ENCODE peak calls at places on chromosome 17, in ten cellular contexts. Z, G, B, X, C, N, I, J, D and K are unnamed samples.

GRCh38 chr17:31605761-31606160 is 214.3 kb downstream of the RAB11FIP4 start:
- DNase-seq in Z (no peak), G (no peak), B (no peak), X (no peak), C (no peak), N (no peak), I (no peak), J (no peak), D (no peak), K (no peak)

GRCh38 chr17:57048096-57048495 is 37.0 kb upstream of the AKAP1 start:
- DNase-seq in Z (no peak), G (no peak), B (no peak), X (no peak), C (no peak), N (no peak), I (no peak), J (no peak), D (no peak), K (no peak)

GRCh38 chr17:60128171-60128859 is 21.5 kb upstream of the CA4 start:
- DNase-seq in Z (no peak), G (no peak), B (peak; percentile 7), X (no peak), C (no peak), N (no peak), I (no peak), J (no peak), D (no peak), K (no peak)

GRCh38 chr17:59766486-59766885 is 59.0 kb downstream of the VMP1 start:
- DNase-seq in Z (no peak), G (no peak), B (no peak), X (no peak), C (no peak), N (peak; percentile 45), I (peak; percentile 65), J (no peak), D (no peak), K (no peak)

GRCh38 chr17:57354669-57355068 is 98.3 kb downstream of the MSI2 start:
- DNase-seq in Z (no peak), G (no peak), B (no peak), X (no peak), C (no peak), N (no peak), I (no peak), J (no peak), D (no peak), K (no peak)

GRCh38 chr17:15031971-15032370 is 233.2 kb downstream of the PMP22 start:
- DNase-seq in Z (no peak), G (no peak), B (no peak), X (no peak), C (no peak), N (no peak), I (no peak), J (no peak), D (no peak), K (no peak)

GRCh38 chr17:3600529-3601205 is 8.5 kb downstream of the TRPV1 start:
- DNase-seq in Z (no peak), G (no peak), B (no peak), X (no peak), C (no peak), N (no peak), I (no peak), J (no peak), D (no peak), K (no peak)

GRCh38 chr17:58710948-58711552 is 18.6 kb downstream of the RAD51C start:
- DNase-seq in Z (no peak), G (peak; percentile 85), B (no peak), X (peak; percentile 71), C (peak; percentile 79), N (peak; percentile 41), I (peak; percentile 69), J (no peak), D (no peak), K (no peak)

GRCh38 chr17:10172241-10172741 is 26.1 kb downstream of the GAS7 start:
- DNase-seq in Z (no peak), G (no peak), B (peak; percentile 43), X (no peak), C (peak; percentile 52), N (no peak), I (peak; percentile 37), J (no peak), D (no peak), K (no peak)

GRCh38 chr17:29461807-29462206 is 71.6 kb downstream of the TAOK1 start:
- DNase-seq in Z (no peak), G (no peak), B (no peak), X (no peak), C (peak; percentile 19), N (peak; percentile 24), I (no peak), J (no peak), D (no peak), K (no peak)

GRCh38 chr17:8976638-8977037 is 11.1 kb upstream of the PIK3R5 start:
- DNase-seq in Z (no peak), G (no peak), B (no peak), X (no peak), C (no peak), N (no peak), I (no peak), J (no peak), D (no peak), K (no peak)

GRCh38 chr17:74152591-74153455 is 50.7 kb upstream of the RPL38 start:
- DNase-seq in Z (no peak), G (no peak), B (no peak), X (no peak), C (peak; percentile 28), N (no peak), I (no peak), J (no peak), D (no peak), K (no peak)

GRCh38 chr17:76951375-76951905 is 83.2 kb downstream of the MGAT5B start:
- DNase-seq in Z (no peak), G (no peak), B (no peak), X (no peak), C (no peak), N (no peak), I (no peak), J (no peak), D (no peak), K (no peak)

GRCh38 chr17:35074711-35075707 is 11.5 kb upstream of the RFFL start:
- DNase-seq in Z (no peak), G (no peak), B (no peak), X (no peak), C (no peak), N (no peak), I (no peak), J (no peak), D (no peak), K (no peak)

GRCh38 chr17:76354747-76355310 is 1.1 kb upstream of the PRPSAP1 start:
- DNase-seq in Z (no peak), G (peak; percentile 31), B (no peak), X (peak; percentile 31), C (no peak), N (no peak), I (no peak), J (no peak), D (no peak), K (no peak)

GRCh38 chr17:67663445-67663844 is 54.3 kb upstream of the NOL11 start:
- DNase-seq in Z (no peak), G (no peak), B (no peak), X (peak; percentile 8), C (no peak), N (no peak), I (no peak), J (no peak), D (no peak), K (no peak)
- TF ChIP-seq CTCF in Z (no peak), G (peak; percentile 34), B (no peak), X (no peak), C (no peak), N (no peak), I (no peak), J (no peak), D (no peak), K (no peak)

DNA sequence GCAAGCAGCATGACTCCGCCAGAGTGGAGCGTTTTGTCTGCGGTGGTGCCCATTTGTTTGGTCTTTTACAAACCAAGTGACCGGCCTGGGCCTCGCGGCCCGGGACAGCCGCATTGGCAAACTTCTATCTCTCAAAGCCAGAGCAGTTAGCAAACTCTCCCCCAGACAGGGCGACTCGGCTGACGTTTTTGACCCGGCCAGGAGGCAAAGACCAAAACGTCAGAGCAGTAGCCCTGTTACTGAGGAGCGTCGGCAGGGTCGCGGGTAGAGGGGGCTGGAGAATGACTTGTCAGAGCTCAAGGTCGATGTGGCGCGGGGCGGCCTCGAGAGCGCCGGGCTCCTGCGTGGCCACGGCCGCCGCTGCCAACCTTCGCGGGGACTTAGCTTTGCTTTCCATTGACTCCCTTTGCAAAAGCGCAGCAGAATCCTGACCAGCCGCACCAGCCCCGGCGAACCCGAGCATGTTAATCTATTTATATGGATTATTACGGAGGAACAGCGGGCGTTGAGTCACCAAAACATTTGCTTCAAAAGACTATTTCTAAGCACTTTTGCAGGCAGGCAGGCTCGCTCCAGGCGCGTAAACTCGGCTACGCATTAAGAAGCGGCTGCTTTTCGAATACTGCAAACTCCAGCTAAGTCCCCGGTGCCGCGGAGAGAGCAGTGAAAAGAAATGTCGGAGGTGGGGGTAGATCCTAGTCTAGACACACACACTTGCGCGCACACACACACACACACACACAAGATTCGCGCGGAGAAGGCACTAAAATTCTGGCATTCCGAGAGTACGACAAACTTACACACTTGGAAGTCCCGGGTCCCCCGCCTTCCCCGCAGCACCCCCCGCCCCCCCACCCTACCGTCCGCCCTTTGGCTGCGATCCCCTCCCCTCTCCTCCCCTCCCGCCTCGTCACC is 600 bp upstream of the SOX9 start:
- DNase-seq in Z (no peak), G (peak; percentile 73), B (peak; percentile 46), X (no peak), C (peak; percentile 84), N (peak; percentile 87), I (peak; percentile 91), J (no peak), D (no peak), K (peak; percentile 70)
- H3K4me3 ChIP-seq in Z (peak overlapping the region; percentile 64), G (peak overlapping the region; percentile 80), B (peak overlapping the region; percentile 71), X (peak overlapping the region; percentile 82), C (peak overlapping the region; percentile 40), N (peak overlapping the region; percentile 49), I (peak overlapping the region; percentile 95), J (peak overlapping the region; percentile 19), D (peak overlapping the region; percentile 77), K (peak overlapping the region; percentile 69)

DNA sequence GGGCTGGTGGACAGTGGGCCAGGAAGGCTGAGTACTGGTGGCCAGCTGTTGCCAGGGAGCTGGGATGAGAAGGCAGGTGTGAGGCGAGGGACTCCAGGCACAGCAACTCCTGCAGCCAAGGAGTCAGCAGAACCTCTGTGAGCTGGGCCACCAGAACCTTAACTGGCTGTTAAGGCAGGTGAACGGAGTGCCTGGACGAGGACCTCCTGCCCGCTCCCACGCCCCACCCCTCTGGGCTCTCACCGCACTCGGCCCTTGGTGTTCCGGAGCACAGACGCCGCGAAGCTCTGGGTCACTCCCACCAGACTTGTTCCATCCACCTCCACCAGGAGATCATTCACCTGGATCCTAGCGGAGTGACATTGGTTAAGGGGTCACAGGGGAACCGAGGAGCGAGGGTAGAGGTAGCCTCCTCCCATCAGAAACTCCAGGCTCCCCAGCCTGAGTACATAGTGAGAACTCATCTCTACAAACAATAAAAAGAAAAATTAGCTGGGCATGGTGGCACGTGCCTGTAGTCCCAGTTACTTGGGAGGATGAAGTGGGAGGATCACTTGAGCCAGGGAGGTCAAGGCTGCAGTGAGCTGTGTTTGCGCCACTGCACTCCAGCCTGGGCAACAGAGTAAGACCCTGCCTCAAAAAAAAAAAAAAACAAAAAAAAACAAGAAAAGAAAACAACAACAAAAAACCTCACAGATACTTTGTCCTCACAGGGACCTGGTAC is 9.3 kb downstream of the PPP1R9B start:
- DNase-seq in Z (no peak), G (no peak), B (no peak), X (no peak), C (no peak), N (no peak), I (no peak), J (no peak), D (no peak), K (no peak)
- H3K4me1 ChIP-seq in Z (peaks cover 29% of the 10 kb centered on the region), G (no peaks in the 10 kb centered on the region), B (peaks cover under 1% of the 10 kb centered on the region), X (peaks cover 18% of the 10 kb centered on the region), C (no peaks in the 10 kb centered on the region), N (peaks cover 12% of the 10 kb centered on the region), I (peaks cover 6% of the 10 kb centered on the region), J (no peaks in the 10 kb centered on the region), D (no peaks in the 10 kb centered on the region), K (peaks cover 23% of the 10 kb centered on the region)

GRCh38 chr17:5439446-5439764 is 450 bp upstream of the C1QBP start:
- DNase-seq in Z (no peak), G (no peak), B (no peak), X (no peak), C (no peak), N (no peak), I (no peak), J (no peak), D (no peak), K (no peak)
- TF ChIP-seq CTCF in Z (peak; percentile 6), G (peak; percentile 16), B (no peak), X (peak; percentile 34), C (peak; percentile 17), N (no peak), I (no peak), J (no peak), D (no peak), K (no peak)